ENCODE peak calls at places on chromosomes 4 and X, in four cellular contexts. U is HFFc6, B is heart right ventricle, N is lung. I is an unnamed sample.

GRCh38 chr4:73375328-73375741 is 28.8 kb upstream of the ALB start:
- DNase-seq in N (no peak), U (no peak), B (no peak), I (no peak)

GRCh38 chr4:109091754-109092409 is 210.6 kb downstream of the COL25A1 start:
- DNase-seq in N (no peak), B (no peak), U (no peak), I (no peak)

GRCh38 chr4:150160473-150160872 is 82.2 kb downstream of the DCLK2 start:
- DNase-seq in U (no peak), B (no peak), N (no peak), I (no peak)

GRCh38 chr4:175090116-175090515 is 172.0 kb downstream of the ADAM29 start:
- DNase-seq in N (no peak), U (no peak), B (no peak), I (no peak)

GRCh38 chr4:125125256-125125655 is 189.5 kb upstream of the FAT4 start:
- DNase-seq in B (no peak), U (no peak), N (no peak), I (no peak)

GRCh38 chr4:14000091-14000814 is 372.7 kb upstream of the BOD1L1 start:
- DNase-seq in U (peak), N (no peak), B (no peak), I (no peak)

GRCh38 chr4:70515342-70516245 is 2.8 kb upstream of the AMTN start:
- DNase-seq in B (no peak), U (no peak), N (no peak), I (peak)

GRCh38 chrX:134718329-134719317 is 60.4 kb upstream of the PLAC1 start:
- DNase-seq in B (peak), U (peak), N (peak), I (peak)

GRCh38 chrX:13750204-13750603 is 15.7 kb downstream of the OFD1 start:
- DNase-seq in U (peak), N (no peak), B (no peak), I (no peak)

GRCh38 chr4:40241026-40241425 is 44.2 kb downstream of the RHOH start:
- DNase-seq in U (no peak), B (no peak), N (no peak), I (no peak)

DNA sequence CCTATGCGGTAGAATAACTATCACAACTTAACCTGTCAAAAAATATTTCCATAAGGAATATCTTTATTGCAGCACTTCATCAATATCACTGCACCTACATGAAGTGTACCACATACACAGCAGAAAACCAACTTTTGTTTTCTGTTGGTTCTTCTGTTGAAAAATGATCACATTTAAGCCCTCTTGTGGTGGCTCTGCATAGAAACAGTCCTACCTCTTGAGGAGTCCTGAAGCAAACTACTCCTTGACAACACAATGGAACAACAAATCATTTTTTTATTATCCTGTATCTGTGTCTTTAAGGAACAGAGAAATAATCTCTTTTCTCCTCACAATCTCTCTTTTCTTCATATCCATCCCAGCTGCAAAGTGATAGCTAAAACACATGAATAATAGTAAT is 39.8 kb upstream of the ATOH1 start:
- DNase-seq in B (no peak), N (no peak), U (peak), I (peak)
- TF ChIP-seq CTCF in B (no peak), N (no peak), U (peak), I (peak)

GRCh38 chr4:123127218-123127617 is 204.8 kb upstream of the NUDT6 start:
- DNase-seq in N (no peak), U (peak), B (no peak), I (no peak)
- TF ChIP-seq CTCF in N (no peak), U (peak), B (peak), I (peak)

GRCh38 chr4:162706051-162706450 is 460.6 kb downstream of the NAF1 start:
- DNase-seq in N (no peak), B (no peak), U (no peak), I (no peak)

GRCh38 chr4:162706677-162707076 is 460.0 kb downstream of the NAF1 start:
- DNase-seq in N (no peak), U (no peak), B (no peak), I (no peak)

GRCh38 chr4:162705130-162705803 is 461.4 kb downstream of the NAF1 start:
- DNase-seq in N (no peak), B (no peak), U (no peak), I (no peak)

DNA sequence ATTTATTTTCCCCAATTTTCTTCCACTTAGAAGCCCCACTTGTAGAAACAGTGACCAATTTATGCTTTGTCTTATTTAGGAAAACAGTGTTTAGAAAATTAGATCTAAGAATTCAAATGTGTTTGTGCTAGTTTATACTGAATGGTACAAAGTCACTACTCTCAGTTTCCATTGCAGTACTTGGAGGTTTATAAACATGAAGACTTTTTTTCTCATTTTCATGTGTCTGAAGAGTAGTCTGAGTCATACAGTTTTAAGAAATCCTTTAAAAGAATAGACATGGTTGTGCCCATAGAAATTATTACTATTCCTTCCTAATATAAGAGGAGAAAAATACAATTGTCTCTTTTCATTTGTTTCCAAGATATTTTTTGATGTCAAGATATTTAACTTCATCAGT is 458.7 kb downstream of the NAF1 start:
- DNase-seq in N (no peak), U (no peak), B (no peak), I (no peak)
- TF ChIP-seq CTCF in N (no peak), U (no peak), B (no peak), I (no peak)

GRCh38 chrX:54447461-54447860 is 7.3 kb downstream of the TSR2 start:
- DNase-seq in B (no peak), U (no peak), N (no peak), I (no peak)
- TF ChIP-seq CTCF in B (no peak), U (peak), N (no peak), I (peak)

DNA sequence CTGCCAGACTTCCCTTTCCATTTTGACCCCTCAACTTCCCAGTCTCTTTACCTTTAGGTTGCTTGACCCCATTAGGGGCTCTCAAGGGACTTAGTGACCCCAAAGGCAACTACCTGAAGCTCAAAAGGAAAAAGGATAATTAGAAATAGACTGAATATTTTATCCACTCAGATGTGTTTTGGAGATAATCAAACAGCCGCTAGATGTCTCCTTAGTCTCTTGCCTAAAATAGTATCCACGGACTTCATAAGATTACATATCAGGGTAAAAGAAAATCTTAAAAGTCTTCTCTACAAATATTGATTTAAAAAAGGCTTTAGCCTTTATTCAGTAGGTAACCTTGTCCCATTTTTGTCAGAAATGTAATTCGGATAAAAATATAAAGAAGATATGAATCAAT is 21.0 kb upstream of the RHOXF2 start:
- DNase-seq in B (no peak), N (no peak), U (no peak), I (no peak)
- TF ChIP-seq CTCF in B (no peak), N (no peak), U (peak), I (no peak)